ENCODE peak calls at places on chromosomes 7 and 10, in ten cellular contexts. F is stimulated activated CD4-positive, alpha-beta T cell treated with anti-CD3 and anti-CD28 coated beads, Interleukin-4, amount 100 ng/mL, for 24 hours; P is T-helper 1 cell; X is germinal center; D is amniotic stem cell; N is brain microvascular endothelial cell; L is glutamatergic neuron; T is AG04450; A is hepatic stellate cell; Y is AG08396. E is an unnamed sample.

GRCh38 chr7:136006208-136006607 is 29.0 kb upstream of the MTPN start:
- DNase-seq in F (no peak), P (no peak), X (no peak), D (no peak), N (no peak), L (no peak), T (no peak), A (no peak), Y (no peak), E (no peak)

GRCh38 chr7:11168622-11169170 is 195.0 kb downstream of the PHF14 start:
- DNase-seq in F (no peak), P (no peak), X (no peak), D (no peak), N (no peak), L (no peak), T (no peak), A (no peak), Y (no peak), E (no peak)

GRCh38 chr7:158325530-158326381 is 261.9 kb downstream of the PTPRN2 start:
- DNase-seq in F (no peak), P (no peak), X (no peak), D (no peak), N (peak; percentile 24), L (peak; percentile 85), T (no peak), A (no peak), Y (no peak), E (no peak)

GRCh38 chr10:490256-490655 is 199.2 kb downstream of the DIP2C start:
- DNase-seq in F (no peak), P (no peak), X (no peak), D (no peak), N (no peak), L (peak; percentile 45), T (no peak), A (peak; percentile 70), Y (no peak), E (no peak)

GRCh38 chr10:103991393-103992128 is 24.6 kb downstream of the SLK start:
- DNase-seq in F (no peak), P (no peak), X (no peak), D (no peak), N (no peak), L (no peak), T (no peak), A (no peak), Y (no peak), E (no peak)

GRCh38 chr7:104973909-104974415 is 40.0 kb upstream of the KMT2E start:
- DNase-seq in F (no peak), P (no peak), X (no peak), D (peak; percentile 55), N (peak; percentile 64), L (no peak), T (no peak), A (peak; percentile 68), Y (peak; percentile 41), E (no peak)

GRCh38 chr7:30997316-30997715 is 33.6 kb downstream of the GHRHR start:
- DNase-seq in F (no peak), P (no peak), X (no peak), D (no peak), N (peak; percentile 27), L (no peak), T (no peak), A (no peak), Y (peak; percentile 41), E (no peak)

GRCh38 chr7:72334066-72334465 is 78.1 kb downstream of the CALN1 start:
- DNase-seq in F (no peak), P (no peak), X (no peak), D (no peak), N (no peak), L (no peak), T (no peak), A (no peak), Y (no peak), E (no peak)

GRCh38 chr7:47427046-47427643 is 154.8 kb downstream of the TNS3 start:
- DNase-seq in F (no peak), P (no peak), X (no peak), D (no peak), N (no peak), L (no peak), T (no peak), A (no peak), Y (no peak), E (no peak)

GRCh38 chr10:12921163-12921562 is 80.3 kb downstream of the CCDC3 start:
- DNase-seq in F (no peak), P (no peak), X (no peak), D (no peak), N (no peak), L (no peak), T (no peak), A (no peak), Y (no peak), E (no peak)

GRCh38 chr10:70440296-70441160 is 953 bp downstream of the NODAL start:
- DNase-seq in F (peak; percentile 8), P (no peak), X (no peak), D (no peak), N (no peak), L (peak; percentile 23), T (no peak), A (no peak), Y (no peak), E (no peak)

GRCh38 chr7:2070151-2070763 is 162.5 kb downstream of the MAD1L1 start:
- DNase-seq in F (no peak), P (no peak), X (no peak), D (no peak), N (no peak), L (no peak), T (no peak), A (no peak), Y (no peak), E (no peak)

GRCh38 chr7:114175140-114175539 is 239.5 kb upstream of the FOXP2 start:
- DNase-seq in F (no peak), P (no peak), X (no peak), D (no peak), N (peak; percentile 38), L (no peak), T (no peak), A (no peak), Y (no peak), E (no peak)

GRCh38 chr10:91012502-91012901 is 91.6 kb upstream of the ANKRD1 start:
- DNase-seq in F (no peak), P (no peak), X (no peak), D (no peak), N (no peak), L (no peak), T (no peak), A (no peak), Y (no peak), E (no peak)

GRCh38 chr7:153381275-153382119 is 621.9 kb downstream of the ACTR3B start:
- DNase-seq in F (no peak), P (no peak), X (no peak), D (no peak), N (no peak), L (no peak), T (no peak), A (no peak), Y (no peak), E (peak; percentile 22)

GRCh38 chr10:86758231-86759072 is 2.0 kb downstream of the BMPR1A start:
- DNase-seq in F (no peak), P (no peak), X (no peak), D (no peak), N (no peak), L (no peak), T (no peak), A (no peak), Y (no peak), E (peak; percentile 40)

GRCh38 chr7:71308105-71308504 is 176.2 kb downstream of the GALNT17 start:
- DNase-seq in F (no peak), P (no peak), X (no peak), D (no peak), N (no peak), L (no peak), T (no peak), A (no peak), Y (no peak), E (peak; percentile 3)

GRCh38 chr10:84293574-84294016 is 34.8 kb upstream of the CCSER2 start:
- DNase-seq in F (peak; percentile 16), P (no peak), X (no peak), D (no peak), N (no peak), L (no peak), T (no peak), A (no peak), Y (no peak), E (no peak)

GRCh38 chr7:117827861-117828260 is 45.4 kb downstream of the CTTNBP2 start:
- DNase-seq in F (no peak), P (no peak), X (no peak), D (no peak), N (peak; percentile 44), L (no peak), T (peak; percentile 68), A (peak; percentile 57), Y (peak; percentile 45), E (peak; percentile 89)

GRCh38 chr7:89695241-89695640 is 459.0 kb upstream of the STEAP1 start:
- DNase-seq in F (no peak), P (no peak), X (no peak), D (no peak), N (no peak), L (no peak), T (no peak), A (no peak), Y (no peak), E (no peak)

GRCh38 chr7:27263781-27264180 is 21.2 kb downstream of the EVX1 start:
- DNase-seq in F (no peak), P (no peak), X (no peak), D (no peak), N (no peak), L (no peak), T (no peak), A (no peak), Y (no peak), E (no peak)

GRCh38 chr10:44674536-44674935 is 236.6 kb upstream of the TMEM72 start:
- DNase-seq in F (no peak), P (no peak), X (no peak), D (no peak), N (no peak), L (no peak), T (no peak), A (no peak), Y (no peak), E (no peak)

GRCh38 chr7:20952891-20953290 is 166.2 kb upstream of the SP8 start:
- DNase-seq in F (no peak), P (no peak), X (no peak), D (no peak), N (no peak), L (no peak), T (no peak), A (no peak), Y (no peak), E (no peak)

GRCh38 chr7:19617921-19618320 is 90.9 kb downstream of the POLR1F start:
- DNase-seq in F (no peak), P (no peak), X (no peak), D (no peak), N (no peak), L (no peak), T (no peak), A (no peak), Y (no peak), E (no peak)

GRCh38 chr10:69360485-69361302 is 56.0 kb downstream of the TACR2 start:
- DNase-seq in F (no peak), P (no peak), X (no peak), D (peak; percentile 67), N (peak; percentile 78), L (no peak), T (peak; percentile 72), A (peak; percentile 87), Y (peak; percentile 85), E (peak; percentile 77)

GRCh38 chr7:158247758-158248487 is 339.7 kb downstream of the PTPRN2 start:
- DNase-seq in F (no peak), P (no peak), X (no peak), D (no peak), N (no peak), L (no peak), T (no peak), A (no peak), Y (no peak), E (no peak)

GRCh38 chr7:19117870-19118608 is 603 bp upstream of the TWIST1 start:
- DNase-seq in F (no peak), P (no peak), X (peak; percentile 12), D (no peak), N (peak; percentile 2), L (no peak), T (no peak), A (peak; percentile 27), Y (peak; percentile 26), E (no peak)

GRCh38 chr10:50420166-50420565 is 168.8 kb upstream of the ASAH2 start:
- DNase-seq in F (no peak), P (no peak), X (no peak), D (no peak), N (no peak), L (no peak), T (no peak), A (no peak), Y (no peak), E (no peak)